ENCODE peak calls at places on chromosomes 2 and 18, in five cellular contexts. One of them, this sample, is unnamed.

GRCh38 chr18:35771172-35771571 is 189.6 kb downstream of the GALNT1 start:
- DNase-seq in K562: no peak
- DNase-seq in HepG2: no peak
- DNase-seq in GM12878: no peak
- DNase-seq in H1: no peak
- DNase-seq in this sample: no peak

GRCh38 chr2:226336283-226336682 is 463.3 kb downstream of the IRS1 start:
- DNase-seq in GM12878: no peak
- DNase-seq in K562: no peak
- DNase-seq in HepG2: no peak
- DNase-seq in H1: no peak
- DNase-seq in this sample: no peak

GRCh38 chr2:66390811-66391210 is 44.1 kb upstream of the MEIS1 start:
- DNase-seq in H1: no peak
- DNase-seq in HepG2: no peak
- DNase-seq in GM12878: no peak
- DNase-seq in K562: no peak
- DNase-seq in this sample: no peak

GRCh38 chr2:80489718-80490117 is 185.2 kb upstream of the LRRTM1 start:
- DNase-seq in GM12878: no peak
- DNase-seq in HepG2: no peak
- DNase-seq in H1: no peak
- DNase-seq in K562: no peak
- DNase-seq in this sample: peak; percentile 4

GRCh38 chr2:37665622-37666362 is 5.7 kb downstream of the CDC42EP3 start:
- DNase-seq in GM12878: no peak
- DNase-seq in HepG2: no peak
- DNase-seq in H1: no peak
- DNase-seq in K562: no peak
- DNase-seq in this sample: no peak

GRCh38 chr18:28176674-28176932 is 327 bp downstream of the CDH2 start:
- DNase-seq in GM12878: no peak
- DNase-seq in HepG2: no peak
- DNase-seq in K562: no peak
- DNase-seq in H1: peak; percentile 59
- DNase-seq in this sample: no peak

GRCh38 chr2:102698369-102699111 is 63.3 kb upstream of the TMEM182 start:
- DNase-seq in HepG2: no peak
- DNase-seq in K562: peak; percentile 33
- DNase-seq in H1: no peak
- DNase-seq in GM12878: no peak
- DNase-seq in this sample: no peak

GRCh38 chr18:46156124-46156745 is 52.0 kb downstream of the HAUS1 start:
- DNase-seq in K562: no peak
- DNase-seq in H1: no peak
- DNase-seq in GM12878: no peak
- DNase-seq in HepG2: no peak
- DNase-seq in this sample: no peak

GRCh38 chr2:143607446-143608110 is 478.4 kb downstream of the ARHGAP15 start:
- DNase-seq in H1: no peak
- DNase-seq in GM12878: no peak
- DNase-seq in K562: no peak
- DNase-seq in HepG2: no peak
- DNase-seq in this sample: no peak

GRCh38 chr2:109604597-109604996 is 9.2 kb downstream of the SEPTIN10 start:
- DNase-seq in H1: no peak
- DNase-seq in HepG2: no peak
- DNase-seq in K562: no peak
- DNase-seq in GM12878: no peak
- DNase-seq in this sample: peak; percentile 38

GRCh38 chr18:8849696-8850095 is 144.3 kb downstream of the MTCL1 start:
- DNase-seq in H1: no peak
- DNase-seq in HepG2: no peak
- DNase-seq in GM12878: no peak
- DNase-seq in K562: no peak
- DNase-seq in this sample: no peak

GRCh38 chr2:151878655-151879563 is 50.7 kb upstream of the ARL5A start:
- DNase-seq in K562: no peak
- DNase-seq in HepG2: peak; percentile 83
- DNase-seq in H1: no peak
- DNase-seq in GM12878: no peak
- DNase-seq in this sample: peak; percentile 7

GRCh38 chr2:239682518-239682917 is 281.7 kb upstream of the HDAC4 start:
- DNase-seq in HepG2: no peak
- DNase-seq in K562: no peak
- DNase-seq in H1: no peak
- DNase-seq in GM12878: no peak
- DNase-seq in this sample: no peak

GRCh38 chr2:121489284-121489683 is 41.4 kb upstream of the RNU4ATAC start:
- DNase-seq in HepG2: peak; percentile 66
- DNase-seq in H1: no peak
- DNase-seq in GM12878: peak; percentile 12
- DNase-seq in K562: no peak
- DNase-seq in this sample: no peak

GRCh38 chr2:31137211-31138036 is 816 bp downstream of the GALNT14 start:
- DNase-seq in HepG2: no peak
- DNase-seq in GM12878: no peak
- DNase-seq in H1: peak; percentile 71
- DNase-seq in K562: no peak
- DNase-seq in this sample: peak; percentile 66

GRCh38 chr2:71675296-71675695 is 221.9 kb downstream of the DYSF start:
- DNase-seq in HepG2: no peak
- DNase-seq in K562: no peak
- DNase-seq in H1: peak; percentile 43
- DNase-seq in GM12878: no peak
- DNase-seq in this sample: no peak

GRCh38 chr2:231687133-231687852 is 21.0 kb upstream of the PTMA start:
- DNase-seq in K562: peak; percentile 83
- DNase-seq in H1: peak; percentile 93
- DNase-seq in GM12878: no peak
- DNase-seq in HepG2: peak; percentile 81
- DNase-seq in this sample: peak; percentile 80

GRCh38 chr2:7292154-7292553 is 374.9 kb downstream of the RNF144A start:
- DNase-seq in HepG2: no peak
- DNase-seq in H1: no peak
- DNase-seq in GM12878: no peak
- DNase-seq in K562: no peak
- DNase-seq in this sample: no peak

GRCh38 chr2:37819228-37819627 is 105.9 kb upstream of the RMDN2 start:
- DNase-seq in GM12878: no peak
- DNase-seq in HepG2: no peak
- DNase-seq in K562: no peak
- DNase-seq in H1: no peak
- DNase-seq in this sample: no peak

GRCh38 chr2:204645018-204645775 is 99.9 kb downstream of the PARD3B start:
- DNase-seq in HepG2: no peak
- DNase-seq in GM12878: no peak
- DNase-seq in K562: no peak
- DNase-seq in H1: no peak
- DNase-seq in this sample: peak; percentile 36

GRCh38 chr2:8270699-8271098 is 411.2 kb upstream of the ID2 start:
- DNase-seq in HepG2: no peak
- DNase-seq in H1: no peak
- DNase-seq in K562: no peak
- DNase-seq in GM12878: no peak
- DNase-seq in this sample: no peak

GRCh38 chr2:28231110-28231621 is 161.5 kb upstream of the FOSL2 start:
- DNase-seq in HepG2: no peak
- DNase-seq in K562: no peak
- DNase-seq in H1: no peak
- DNase-seq in GM12878: no peak
- DNase-seq in this sample: no peak

GRCh38 chr2:73984203-73984921 is at the start of gene TET3:
- DNase-seq in H1: peak; percentile 70
- DNase-seq in HepG2: no peak
- DNase-seq in GM12878: no peak
- DNase-seq in K562: peak; percentile 86
- DNase-seq in this sample: no peak

GRCh38 chr2:173427887-173428683 is 73.4 kb downstream of the CDCA7 start:
- DNase-seq in K562: no peak
- DNase-seq in HepG2: peak; percentile 21
- DNase-seq in GM12878: no peak
- DNase-seq in H1: no peak
- DNase-seq in this sample: no peak

GRCh38 chr2:215874418-215874817 is 138.9 kb downstream of the MREG start:
- DNase-seq in GM12878: no peak
- DNase-seq in HepG2: no peak
- DNase-seq in H1: no peak
- DNase-seq in K562: no peak
- DNase-seq in this sample: no peak

GRCh38 chr18:58619554-58619915 is 9.4 kb downstream of the ALPK2 start:
- DNase-seq in HepG2: no peak
- DNase-seq in GM12878: no peak
- DNase-seq in K562: no peak
- DNase-seq in H1: no peak
- DNase-seq in this sample: no peak

GRCh38 chr2:238928520-238929241 is 80.8 kb downstream of the TWIST2 start:
- DNase-seq in H1: no peak
- DNase-seq in GM12878: no peak
- DNase-seq in K562: no peak
- DNase-seq in HepG2: no peak
- DNase-seq in this sample: no peak

GRCh38 chr2:85303780-85304531 is 23.8 kb downstream of the TGOLN2 start:
- DNase-seq in H1: no peak
- DNase-seq in GM12878: no peak
- DNase-seq in K562: no peak
- DNase-seq in HepG2: no peak
- DNase-seq in this sample: no peak

GRCh38 chr2:85307527-85307897 is 20.3 kb downstream of the TGOLN2 start:
- DNase-seq in H1: no peak
- DNase-seq in K562: no peak
- DNase-seq in GM12878: no peak
- DNase-seq in HepG2: no peak
- DNase-seq in this sample: no peak

GRCh38 chr2:85302106-85302505 is 25.7 kb downstream of the TGOLN2 start:
- DNase-seq in H1: no peak
- DNase-seq in HepG2: no peak
- DNase-seq in K562: no peak
- DNase-seq in GM12878: no peak
- DNase-seq in this sample: no peak
- TF ChIP-seq HDAC2 in H1: no peak
- TF ChIP-seq HDAC2 in HepG2: no peak
- TF ChIP-seq HDAC2 in K562: no peak
- TF ChIP-seq HDAC2 in GM12878: no peak
- TF ChIP-seq HDAC2 in this sample: no peak

DNA sequence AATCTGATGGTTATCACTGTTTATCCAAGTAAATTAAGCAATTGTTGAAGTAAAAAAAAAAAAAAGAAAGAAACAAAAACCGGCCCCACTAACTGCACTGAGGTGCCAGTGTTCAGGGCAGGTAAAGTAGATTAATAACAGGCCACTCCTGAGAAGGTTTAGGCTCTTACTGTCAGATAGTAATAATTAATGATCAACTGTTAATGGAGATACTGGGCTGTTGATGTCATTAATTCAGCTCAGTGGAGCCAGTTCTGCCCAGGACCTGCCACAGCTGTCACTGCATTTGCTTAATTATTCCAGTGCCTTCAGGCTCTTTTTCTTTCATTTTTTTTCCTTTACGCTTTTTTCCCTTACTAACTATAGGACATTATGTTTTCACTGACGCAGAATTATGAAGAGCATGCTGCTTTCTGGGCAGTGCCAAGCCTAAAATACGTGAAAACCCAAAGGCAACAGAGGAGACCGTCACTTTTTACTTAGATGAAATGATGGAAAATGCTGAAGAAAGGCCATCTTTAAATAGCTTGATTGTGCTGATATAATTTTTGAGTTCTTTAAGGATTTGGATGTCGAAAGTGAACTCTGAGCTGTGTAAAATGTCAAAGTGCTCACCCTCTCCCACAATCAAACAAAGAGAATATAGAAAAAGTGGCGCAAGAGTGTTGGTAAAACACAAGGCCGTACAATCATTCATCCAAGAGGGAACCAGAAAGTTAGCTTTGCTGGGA is 191.8 kb upstream of the ZEB2 start:
- DNase-seq in HepG2: no peak
- DNase-seq in H1: no peak
- DNase-seq in K562: no peak
- DNase-seq in GM12878: no peak
- DNase-seq in this sample: no peak
- TF ChIP-seq HDAC2 in HepG2: no peak
- TF ChIP-seq HDAC2 in H1: no peak
- TF ChIP-seq HDAC2 in K562: no peak
- TF ChIP-seq HDAC2 in GM12878: no peak
- TF ChIP-seq HDAC2 in this sample: no peak

DNA sequence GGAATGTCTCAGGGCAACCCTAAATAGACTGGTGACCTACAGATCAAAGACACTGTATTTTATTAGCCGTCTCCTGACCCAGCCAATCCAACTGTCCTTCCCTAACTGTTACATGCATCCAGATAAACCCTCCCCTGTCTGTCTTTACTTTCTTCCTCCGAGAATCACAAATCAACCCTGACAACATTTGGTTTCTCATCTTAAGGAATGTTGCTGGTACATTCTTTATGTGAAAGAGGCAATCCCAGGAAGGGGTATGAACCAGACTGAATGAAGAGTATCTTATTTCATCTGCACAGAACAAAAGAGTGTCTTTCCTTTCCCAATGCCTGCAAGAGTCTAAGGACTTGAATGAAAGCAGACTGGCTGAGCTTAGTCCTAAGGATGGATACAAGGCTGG is 113.9 kb upstream of the LTBP1 start:
- DNase-seq in HepG2: no peak
- DNase-seq in GM12878: no peak
- DNase-seq in K562: no peak
- DNase-seq in H1: no peak
- DNase-seq in this sample: no peak
- TF ChIP-seq HDAC2 in HepG2: no peak
- TF ChIP-seq HDAC2 in GM12878: no peak
- TF ChIP-seq HDAC2 in K562: no peak
- TF ChIP-seq HDAC2 in H1: no peak
- TF ChIP-seq HDAC2 in this sample: no peak

GRCh38 chr2:142316049-142316448 is 185.2 kb upstream of the LRP1B start:
- DNase-seq in H1: no peak
- DNase-seq in HepG2: no peak
- DNase-seq in K562: no peak
- DNase-seq in GM12878: no peak
- DNase-seq in this sample: no peak
- TF ChIP-seq HDAC2 in H1: no peak
- TF ChIP-seq HDAC2 in HepG2: no peak
- TF ChIP-seq HDAC2 in K562: no peak
- TF ChIP-seq HDAC2 in GM12878: no peak
- TF ChIP-seq HDAC2 in this sample: no peak